ENCODE peak calls at places on chromosome 10, in ten cellular contexts. X, Q, G, H, A, L, O, C, K and I are unnamed samples.

GRCh38 chr10:34049887-34050286 is 715.4 kb upstream of the NRP1 start:
- DNase-seq in X (no peak), Q (no peak), G (no peak), H (no peak), A (peak; percentile 42), L (no peak), O (no peak), C (no peak), K (no peak), I (no peak)

GRCh38 chr10:64174666-64175265 is 653.6 kb downstream of the REEP3 start:
- DNase-seq in X (no peak), Q (no peak), G (no peak), H (no peak), A (no peak), L (no peak), O (no peak), C (no peak), K (no peak), I (no peak)

GRCh38 chr10:86795353-86795752 is 38.9 kb downstream of the BMPR1A start:
- DNase-seq in X (no peak), Q (no peak), G (no peak), H (no peak), A (peak; percentile 41), L (no peak), O (no peak), C (peak; percentile 34), K (peak; percentile 64), I (no peak)

GRCh38 chr10:114915294-114915693 is 22.7 kb upstream of the TRUB1 start:
- DNase-seq in X (no peak), Q (no peak), G (no peak), H (no peak), A (no peak), L (no peak), O (no peak), C (no peak), K (no peak), I (no peak)

GRCh38 chr10:110042891-110043290 is 35.1 kb downstream of the ADD3 start:
- DNase-seq in X (no peak), Q (no peak), G (no peak), H (no peak), A (no peak), L (no peak), O (no peak), C (no peak), K (no peak), I (no peak)

GRCh38 chr10:132957131-132957530 is 14.8 kb upstream of the CFAP46 start:
- DNase-seq in X (no peak), Q (no peak), G (no peak), H (no peak), A (no peak), L (no peak), O (peak; percentile 57), C (no peak), K (no peak), I (no peak)

GRCh38 chr10:132163826-132164515 is 22.8 kb upstream of the DPYSL4 start:
- DNase-seq in X (no peak), Q (peak; percentile 32), G (no peak), H (no peak), A (no peak), L (peak; percentile 55), O (peak; percentile 39), C (no peak), K (no peak), I (no peak)

GRCh38 chr10:129956285-129956649 is 7.8 kb downstream of the EBF3 start:
- DNase-seq in X (no peak), Q (no peak), G (no peak), H (no peak), A (no peak), L (no peak), O (no peak), C (no peak), K (no peak), I (no peak)

GRCh38 chr10:86078639-86079035 is 288.0 kb downstream of the GRID1 start:
- DNase-seq in X (no peak), Q (no peak), G (no peak), H (no peak), A (no peak), L (no peak), O (no peak), C (no peak), K (no peak), I (no peak)

GRCh38 chr10:16674147-16674703 is 143.0 kb downstream of the RSU1 start:
- DNase-seq in X (no peak), Q (no peak), G (no peak), H (no peak), A (no peak), L (no peak), O (no peak), C (no peak), K (no peak), I (no peak)

GRCh38 chr10:18312385-18313145 is 172.3 kb downstream of the CACNB2 start:
- DNase-seq in X (no peak), Q (no peak), G (no peak), H (peak; percentile 29), A (peak; percentile 63), L (no peak), O (no peak), C (peak; percentile 15), K (no peak), I (no peak)

GRCh38 chr10:15367296-15367830 is 3.7 kb downstream of the FAM171A1 start:
- DNase-seq in X (no peak), Q (no peak), G (no peak), H (no peak), A (no peak), L (no peak), O (peak; percentile 31), C (no peak), K (no peak), I (no peak)

GRCh38 chr10:100347568-100348195 is 649 bp downstream of the SCD start:
- DNase-seq in X (peak; percentile 28), Q (no peak), G (no peak), H (no peak), A (no peak), L (no peak), O (no peak), C (no peak), K (no peak), I (no peak)
- H3K4me1 ChIP-seq in X (no peaks in the 10 kb centered on the region), Q (peaks cover 21% of the 10 kb centered on the region), G (peaks cover 6% of the 10 kb centered on the region), H (peaks cover 27% of the 10 kb centered on the region), A (peaks cover 33% of the 10 kb centered on the region), L (peaks cover 51% of the 10 kb centered on the region), O (no peaks in the 10 kb centered on the region), C (peaks cover 41% of the 10 kb centered on the region), K (peaks cover 38% of the 10 kb centered on the region), I (no peaks in the 10 kb centered on the region)

GRCh38 chr10:5396545-5396944 is 8.1 kb downstream of the TUBAL3 start:
- DNase-seq in X (no peak), Q (no peak), G (no peak), H (no peak), A (no peak), L (no peak), O (no peak), C (no peak), K (no peak), I (no peak)

GRCh38 chr10:5391780-5392179 is 12.8 kb downstream of the TUBAL3 start:
- DNase-seq in X (no peak), Q (no peak), G (no peak), H (no peak), A (no peak), L (no peak), O (no peak), C (no peak), K (no peak), I (no peak)

GRCh38 chr10:5390607-5391205 is 13.9 kb downstream of the TUBAL3 start:
- DNase-seq in X (no peak), Q (no peak), G (no peak), H (no peak), A (no peak), L (no peak), O (no peak), C (no peak), K (no peak), I (no peak)

GRCh38 chr10:5395168-5395567 is 9.5 kb downstream of the TUBAL3 start:
- DNase-seq in X (no peak), Q (no peak), G (no peak), H (no peak), A (no peak), L (no peak), O (no peak), C (no peak), K (no peak), I (no peak)

GRCh38 chr10:5393529-5393928 is 11.1 kb downstream of the TUBAL3 start:
- DNase-seq in X (no peak), Q (no peak), G (no peak), H (no peak), A (no peak), L (no peak), O (no peak), C (no peak), K (no peak), I (no peak)
- H3K36me3 ChIP-seq in X (no peaks in the 10 kb centered on the region), Q (no peaks in the 10 kb centered on the region), G (no peaks in the 10 kb centered on the region), H (no peaks in the 10 kb centered on the region), A (no peaks in the 10 kb centered on the region), L (no peaks in the 10 kb centered on the region), O (no peaks in the 10 kb centered on the region), C (no peaks in the 10 kb centered on the region), K (no peaks in the 10 kb centered on the region), I (no peaks in the 10 kb centered on the region)

GRCh38 chr10:24385776-24386175 is 176.8 kb downstream of the KIAA1217 start:
- DNase-seq in X (no peak), Q (no peak), G (no peak), H (no peak), A (peak; percentile 51), L (no peak), O (no peak), C (no peak), K (no peak), I (no peak)
- H3K27ac ChIP-seq in X (no peak overlapping the region), Q (peak overlapping the region; percentile 89), G (no peak overlapping the region), H (peak overlapping the region; percentile 4), A (peak overlapping the region; percentile 92), L (no peak overlapping the region), O (no peak overlapping the region), C (no peak overlapping the region), K (no peak overlapping the region), I (no peak overlapping the region)

GRCh38 chr10:87872828-87873227 is 9.4 kb downstream of the PTEN start:
- DNase-seq in X (no peak), Q (no peak), G (no peak), H (no peak), A (no peak), L (peak; percentile 13), O (no peak), C (no peak), K (no peak), I (no peak)
- H3K4me1 ChIP-seq in X (no peaks in the 10 kb centered on the region), Q (peaks cover 76% of the 10 kb centered on the region), G (peaks cover 54% of the 10 kb centered on the region), H (peaks cover 100% of the 10 kb centered on the region), A (peaks cover 19% of the 10 kb centered on the region), L (peaks cover 96% of the 10 kb centered on the region), O (no peaks in the 10 kb centered on the region), C (no peaks in the 10 kb centered on the region), K (peaks cover 6% of the 10 kb centered on the region), I (peaks cover 43% of the 10 kb centered on the region)

DNA sequence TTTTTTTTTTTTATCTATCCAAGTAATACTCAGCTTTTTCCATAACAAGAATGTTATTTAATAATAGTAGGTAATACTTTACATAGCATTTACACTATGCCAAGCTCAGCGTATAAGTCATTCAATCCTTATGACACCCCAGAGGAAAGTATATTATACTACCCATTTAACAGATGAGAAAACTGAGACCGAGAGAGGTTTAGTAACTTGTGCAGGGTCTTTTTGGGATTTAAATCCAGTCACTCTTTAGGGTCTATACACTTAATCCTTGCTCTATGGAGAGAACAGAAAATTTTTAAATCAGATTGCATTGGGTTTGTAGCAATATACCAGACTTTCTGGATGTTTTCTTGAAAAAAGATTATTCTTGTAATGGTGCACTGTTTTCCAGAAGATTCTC is 192.2 kb downstream of the ARHGAP21 start:
- DNase-seq in X (no peak), Q (no peak), G (no peak), H (no peak), A (no peak), L (no peak), O (no peak), C (no peak), K (no peak), I (no peak)
- H3K36me3 ChIP-seq in X (peaks cover 8% of the 10 kb centered on the region), Q (peaks cover 10% of the 10 kb centered on the region), G (no peaks in the 10 kb centered on the region), H (peaks cover 100% of the 10 kb centered on the region), A (peaks cover 11% of the 10 kb centered on the region), L (no peaks in the 10 kb centered on the region), O (peaks cover 8% of the 10 kb centered on the region), C (no peaks in the 10 kb centered on the region), K (peaks cover 25% of the 10 kb centered on the region), I (peaks cover 16% of the 10 kb centered on the region)